ENCODE peak calls at places on chromosomes 11 and 22, in ten cellular contexts. H is HL-60, Q is fibroblast of lung, A is T-cell, N is hepatic stellate cell, R is EL, G is NCI-H1694 treated with DMSO at 0.1 percent for 48 hours, P is stomach, L is Peyer's patch, I is head of caudate nucleus. M is an unnamed sample.
A peak's percentile ranks its signal among the peaks of the same experiment; 100 is the strongest.

GRCh38 chr11:14310696-14311095 is 48.3 kb downstream of the RRAS2 start:
- DNase-seq in P (no peak), G (no peak), I (no peak), R (peak; percentile 36), N (no peak), H (no peak), A (no peak), Q (no peak), L (no peak), M (no peak)

GRCh38 chr11:2933376-2934056 is 4.3 kb upstream of the PHLDA2 start:
- DNase-seq in G (no peak), P (peak; percentile 84), N (peak; percentile 67), I (no peak), A (peak; percentile 46), Q (peak; percentile 78), H (peak; percentile 90), L (no peak), R (peak; percentile 95), M (no peak)

GRCh38 chr11:129189646-129190045 is 2.5 kb downstream of the ARHGAP32 start:
- DNase-seq in G (no peak), N (no peak), R (no peak), L (no peak), H (no peak), P (no peak), A (no peak), I (no peak), Q (no peak), M (no peak)

GRCh38 chr11:2988996-2989395 is 3.1 kb downstream of the NAP1L4 start:
- DNase-seq in A (no peak), H (no peak), G (no peak), N (no peak), P (no peak), R (no peak), Q (peak; percentile 20), L (no peak), I (no peak), M (no peak)

GRCh38 chr11:61679893-61680621 is at the start of gene DAGLA:
- DNase-seq in I (peak; percentile 80), N (peak; percentile 83), P (peak; percentile 83), G (peak; percentile 14), Q (peak; percentile 42), H (peak; percentile 32), A (peak; percentile 77), L (peak; percentile 45), R (peak; percentile 62), M (no peak)

GRCh38 chr22:48957311-48957986 is 870.2 kb downstream of the BRD1 start:
- DNase-seq in I (no peak), L (peak; percentile 9), R (no peak), H (no peak), Q (no peak), P (peak; percentile 24), A (peak; percentile 1), N (no peak), G (no peak), M (no peak)

GRCh38 chr11:69368119-69368880 is 74.3 kb downstream of the MYEOV start:
- DNase-seq in H (no peak), R (no peak), N (no peak), Q (no peak), G (no peak), L (no peak), P (no peak), A (no peak), I (no peak), M (no peak)

GRCh38 chr22:30763815-30764686 is 69.4 kb downstream of the OSBP2 start:
- DNase-seq in H (peak; percentile 49), L (no peak), G (peak; percentile 61), Q (peak; percentile 81), A (peak; percentile 41), I (peak; percentile 51), R (peak; percentile 78), P (peak; percentile 52), N (peak; percentile 63), M (peak; percentile 53)

GRCh38 chr22:32650553-32651345 is 150.8 kb upstream of the TIMP3 start:
- DNase-seq in N (no peak), L (no peak), P (no peak), I (no peak), R (peak; percentile 57), Q (peak; percentile 57), A (no peak), G (no peak), H (no peak), M (peak; percentile 24)

GRCh38 chr11:75644370-75644769 is 24.5 kb downstream of the MAP6 start:
- DNase-seq in I (no peak), H (no peak), Q (no peak), N (no peak), R (no peak), P (no peak), G (no peak), L (no peak), A (no peak), M (no peak)